ENCODE peak calls at places on chromosome 1, in four cellular contexts. One of them, this sample, is unnamed.

GRCh38 chr1:10267319-10267718 is 56.9 kb downstream of the KIF1B start:
- DNase-seq in upper lobe of left lung: no peak
- DNase-seq in GM06990: no peak
- DNase-seq in endodermal cell: no peak
- DNase-seq in this sample: no peak

GRCh38 chr1:11783556-11783955 is 21.6 kb downstream of the C1orf167 start:
- DNase-seq in upper lobe of left lung: no peak
- DNase-seq in GM06990: no peak
- DNase-seq in endodermal cell: no peak
- DNase-seq in this sample: no peak

GRCh38 chr1:23798662-23799142 is 1.9 kb downstream of the GALE start:
- DNase-seq in upper lobe of left lung: no peak
- DNase-seq in GM06990: no peak
- DNase-seq in endodermal cell: peak; percentile 70
- DNase-seq in this sample: no peak

GRCh38 chr1:25651824-25652741 is 35.5 kb downstream of the MAN1C1 start:
- DNase-seq in upper lobe of left lung: no peak
- DNase-seq in GM06990: no peak
- DNase-seq in endodermal cell: no peak
- DNase-seq in this sample: no peak

GRCh38 chr1:150971583-150972416 is 2.8 kb downstream of the CERS2 start:
- DNase-seq in upper lobe of left lung: peak; percentile 49
- DNase-seq in GM06990: no peak
- DNase-seq in endodermal cell: peak; percentile 81
- DNase-seq in this sample: no peak

GRCh38 chr1:232873412-232873811 is 68.2 kb downstream of the MAP10 start:
- DNase-seq in upper lobe of left lung: no peak
- DNase-seq in GM06990: no peak
- DNase-seq in endodermal cell: no peak
- DNase-seq in this sample: no peak

GRCh38 chr1:44318097-44319088 is 36.7 kb downstream of the ERI3 start:
- DNase-seq in upper lobe of left lung: peak; percentile 24
- DNase-seq in GM06990: no peak
- DNase-seq in endodermal cell: peak; percentile 83
- DNase-seq in this sample: peak; percentile 31

GRCh38 chr1:182611787-182612186 is 7.6 kb upstream of the RGS16 start:
- DNase-seq in upper lobe of left lung: no peak
- DNase-seq in GM06990: no peak
- DNase-seq in endodermal cell: peak; percentile 83
- DNase-seq in this sample: no peak

GRCh38 chr1:92511541-92511940 is 24.8 kb upstream of the GFI1 start:
- DNase-seq in upper lobe of left lung: no peak
- DNase-seq in GM06990: no peak
- DNase-seq in endodermal cell: no peak
- DNase-seq in this sample: no peak

GRCh38 chr1:21117159-21117953 is 59.3 kb downstream of the EIF4G3 start:
- DNase-seq in upper lobe of left lung: no peak
- DNase-seq in GM06990: no peak
- DNase-seq in endodermal cell: no peak
- DNase-seq in this sample: no peak

GRCh38 chr1:217029311-217030157 is 306.3 kb upstream of the ESRRG start:
- DNase-seq in upper lobe of left lung: peak; percentile 66
- DNase-seq in GM06990: no peak
- DNase-seq in endodermal cell: no peak
- DNase-seq in this sample: no peak

GRCh38 chr1:229271448-229272120 is 673 bp downstream of the RAB4A start:
- DNase-seq in upper lobe of left lung: no peak
- DNase-seq in GM06990: no peak
- DNase-seq in endodermal cell: no peak
- DNase-seq in this sample: no peak

DNA sequence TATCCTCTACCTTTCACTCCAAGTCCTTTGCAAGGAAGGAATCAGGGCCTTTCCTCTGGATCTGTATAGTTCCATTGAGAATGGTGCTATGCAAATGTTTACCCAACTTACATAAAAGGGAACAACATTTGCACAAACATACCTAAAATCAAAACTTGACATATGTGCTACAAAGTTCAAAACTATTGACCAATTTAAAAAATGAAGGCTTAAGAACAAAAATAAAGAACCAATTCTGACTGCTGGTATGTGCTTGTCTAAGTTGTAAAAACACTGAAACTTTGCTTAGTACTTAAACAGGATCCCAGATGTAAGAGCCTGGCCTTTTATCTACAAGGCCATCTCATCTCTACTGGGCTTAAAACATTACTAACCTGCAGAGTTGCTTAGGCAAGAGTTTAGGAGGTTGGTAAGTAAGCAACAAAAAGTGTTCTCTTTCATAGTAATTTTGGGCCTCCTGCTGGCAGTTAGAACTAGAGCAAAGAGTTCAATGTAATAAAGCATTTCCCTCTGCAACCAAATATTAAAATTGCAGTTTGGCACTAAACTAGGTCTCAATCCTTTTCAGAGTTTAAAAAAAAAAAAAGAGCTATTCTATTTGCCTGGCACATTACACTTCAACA is 2.0 kb downstream of the SCMH1 start:
- DNase-seq in upper lobe of left lung: no peak
- DNase-seq in GM06990: peak; percentile 47
- DNase-seq in endodermal cell: no peak
- DNase-seq in this sample: no peak
- TF ChIP-seq CTCF in upper lobe of left lung: no peak
- TF ChIP-seq CTCF in GM06990: peak; percentile 36
- TF ChIP-seq CTCF in endodermal cell: no peak
- TF ChIP-seq CTCF in this sample: no peak

DNA sequence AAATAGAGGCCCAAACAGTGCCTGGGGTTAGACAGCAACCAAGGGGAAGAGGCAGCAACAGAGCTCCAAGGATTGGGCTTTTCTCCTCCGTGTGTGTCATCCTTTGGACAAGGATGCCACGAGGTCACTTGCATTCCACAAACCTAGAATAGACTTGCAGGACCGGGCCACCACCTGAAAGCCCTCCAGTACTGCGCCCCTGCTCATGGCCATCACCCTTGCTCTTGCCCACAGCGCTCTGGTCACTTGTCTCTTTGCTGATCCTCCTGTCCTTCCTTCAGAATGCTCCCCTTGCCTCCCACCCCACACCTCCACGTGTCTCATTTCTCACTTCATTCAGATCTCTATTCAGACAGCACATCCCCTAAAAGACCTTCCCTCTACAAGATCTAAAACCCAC is 247.4 kb downstream of the MATN1 start:
- DNase-seq in upper lobe of left lung: no peak
- DNase-seq in GM06990: no peak
- DNase-seq in endodermal cell: no peak
- DNase-seq in this sample: no peak
- TF ChIP-seq CTCF in upper lobe of left lung: no peak
- TF ChIP-seq CTCF in GM06990: no peak
- TF ChIP-seq CTCF in endodermal cell: no peak
- TF ChIP-seq CTCF in this sample: no peak

GRCh38 chr1:172758242-172758641 is 99.3 kb downstream of the FASLG start:
- DNase-seq in upper lobe of left lung: no peak
- DNase-seq in GM06990: no peak
- DNase-seq in endodermal cell: no peak
- DNase-seq in this sample: no peak

GRCh38 chr1:172763088-172763487 is 104.2 kb downstream of the FASLG start:
- DNase-seq in upper lobe of left lung: no peak
- DNase-seq in GM06990: no peak
- DNase-seq in endodermal cell: no peak
- DNase-seq in this sample: no peak

GRCh38 chr1:172761581-172762025 is 102.7 kb downstream of the FASLG start:
- DNase-seq in upper lobe of left lung: no peak
- DNase-seq in GM06990: no peak
- DNase-seq in endodermal cell: no peak
- DNase-seq in this sample: no peak

GRCh38 chr1:172764378-172764777 is 105.5 kb downstream of the FASLG start:
- DNase-seq in upper lobe of left lung: no peak
- DNase-seq in GM06990: no peak
- DNase-seq in endodermal cell: no peak
- DNase-seq in this sample: no peak

DNA sequence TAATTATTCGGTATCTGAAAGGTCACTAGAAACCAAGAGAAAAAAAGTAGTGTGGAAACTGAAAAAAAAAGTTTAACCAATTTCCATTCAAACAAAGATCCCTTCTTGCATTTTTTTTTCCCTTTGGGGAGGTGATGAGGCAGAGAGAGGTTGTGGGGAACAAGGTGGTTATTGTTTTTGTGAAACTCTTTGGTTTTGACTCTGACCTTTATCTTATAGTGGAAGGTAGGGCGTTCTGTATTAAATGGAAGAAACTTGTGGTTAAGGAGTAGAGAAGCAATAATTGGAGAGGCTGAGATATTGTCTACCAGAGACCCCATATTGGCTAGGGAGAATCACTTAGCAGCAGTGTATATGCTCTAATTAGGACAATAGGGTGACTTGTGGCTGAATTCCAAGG is 103.2 kb downstream of the FASLG start:
- DNase-seq in upper lobe of left lung: no peak
- DNase-seq in GM06990: no peak
- DNase-seq in endodermal cell: no peak
- DNase-seq in this sample: no peak
- TF ChIP-seq CTCF in upper lobe of left lung: no peak
- TF ChIP-seq CTCF in GM06990: no peak
- TF ChIP-seq CTCF in endodermal cell: no peak
- TF ChIP-seq CTCF in this sample: no peak

GRCh38 chr1:56578664-56578962 is 750 bp downstream of the PLPP3 start:
- DNase-seq in upper lobe of left lung: no peak
- DNase-seq in GM06990: peak; percentile 70
- DNase-seq in endodermal cell: peak; percentile 81
- DNase-seq in this sample: no peak

GRCh38 chr1:56578963-56579875 is at the start of gene PLPP3:
- DNase-seq in upper lobe of left lung: peak; percentile 91
- DNase-seq in GM06990: peak; percentile 78
- DNase-seq in endodermal cell: peak; percentile 92
- DNase-seq in this sample: peak; percentile 43

GRCh38 chr1:56575865-56576264 is 3.5 kb downstream of the PLPP3 start:
- DNase-seq in upper lobe of left lung: no peak
- DNase-seq in GM06990: no peak
- DNase-seq in endodermal cell: no peak
- DNase-seq in this sample: no peak

GRCh38 chr1:56577859-56578663 is 1.3 kb downstream of the PLPP3 start:
- DNase-seq in upper lobe of left lung: peak; percentile 86
- DNase-seq in GM06990: peak; percentile 65
- DNase-seq in endodermal cell: peak; percentile 80
- DNase-seq in this sample: peak; percentile 43

DNA sequence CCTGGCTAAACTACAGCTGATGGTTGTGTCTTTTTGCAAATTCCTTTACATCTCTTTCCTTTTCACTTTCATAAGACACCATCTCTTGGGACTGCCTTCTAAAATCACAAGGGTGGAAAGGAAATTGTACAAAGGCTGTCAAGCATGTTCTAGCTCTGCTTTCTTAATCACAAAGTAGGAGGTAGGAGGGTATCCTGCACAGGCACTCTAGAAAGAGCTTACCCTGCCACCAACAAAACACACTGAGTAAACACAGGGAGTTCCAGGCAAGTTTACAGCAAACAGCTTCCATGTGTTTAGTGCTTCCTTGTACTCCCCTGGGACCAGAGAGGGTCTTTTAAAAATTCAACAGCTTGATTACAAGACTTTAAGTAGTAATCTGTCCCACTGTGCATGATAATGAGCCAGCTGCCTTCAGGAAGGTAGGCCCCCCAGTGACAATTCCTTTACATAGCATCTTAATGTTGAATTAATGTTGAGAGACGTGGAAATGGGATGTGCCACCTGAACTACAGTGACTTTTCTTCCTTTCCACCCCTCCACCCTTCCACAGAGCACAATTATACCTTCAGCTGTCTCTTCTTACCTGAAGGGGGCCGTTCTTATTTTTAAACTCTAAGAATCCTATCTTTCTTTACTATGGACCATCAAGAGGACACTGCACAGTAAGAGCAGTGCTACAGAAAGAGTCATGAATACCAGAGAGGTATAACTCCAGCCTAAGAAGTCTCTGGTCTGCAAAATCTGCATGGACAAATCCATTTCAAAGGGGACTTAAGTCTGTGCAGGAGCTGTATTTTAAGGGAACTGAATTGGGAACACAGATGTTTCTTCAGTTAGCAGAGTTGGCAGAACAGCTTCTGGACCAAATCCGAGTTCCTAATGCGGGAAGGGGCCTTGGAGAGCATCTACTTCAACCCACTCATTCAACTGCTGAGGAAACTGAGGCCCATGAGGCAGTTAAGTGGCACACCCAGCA is 2.2 kb downstream of the PLPP3 start:
- DNase-seq in upper lobe of left lung: no peak
- DNase-seq in GM06990: no peak
- DNase-seq in endodermal cell: peak; percentile 59
- DNase-seq in this sample: no peak
- TF ChIP-seq CTCF in upper lobe of left lung: no peak
- TF ChIP-seq CTCF in GM06990: peak; percentile 16
- TF ChIP-seq CTCF in endodermal cell: peak; percentile 62
- TF ChIP-seq CTCF in this sample: no peak

GRCh38 chr1:167936068-167936929 is at the start of gene DCAF6:
- DNase-seq in upper lobe of left lung: peak; percentile 97
- DNase-seq in GM06990: peak; percentile 100
- DNase-seq in endodermal cell: peak; percentile 98
- DNase-seq in this sample: peak; percentile 92

GRCh38 chr1:167935252-167936067 is 1.0 kb upstream of the DCAF6 start:
- DNase-seq in upper lobe of left lung: peak; percentile 27
- DNase-seq in GM06990: peak; percentile 21
- DNase-seq in endodermal cell: peak; percentile 76
- DNase-seq in this sample: peak; percentile 33

GRCh38 chr1:167936930-167937708 is at the start of gene MPC2:
- DNase-seq in upper lobe of left lung: peak; percentile 83
- DNase-seq in GM06990: peak; percentile 79
- DNase-seq in endodermal cell: peak; percentile 80
- DNase-seq in this sample: no peak

GRCh38 chr1:167938083-167938482 is 1.2 kb upstream of the MPC2 start:
- DNase-seq in upper lobe of left lung: no peak
- DNase-seq in GM06990: no peak
- DNase-seq in endodermal cell: no peak
- DNase-seq in this sample: no peak

DNA sequence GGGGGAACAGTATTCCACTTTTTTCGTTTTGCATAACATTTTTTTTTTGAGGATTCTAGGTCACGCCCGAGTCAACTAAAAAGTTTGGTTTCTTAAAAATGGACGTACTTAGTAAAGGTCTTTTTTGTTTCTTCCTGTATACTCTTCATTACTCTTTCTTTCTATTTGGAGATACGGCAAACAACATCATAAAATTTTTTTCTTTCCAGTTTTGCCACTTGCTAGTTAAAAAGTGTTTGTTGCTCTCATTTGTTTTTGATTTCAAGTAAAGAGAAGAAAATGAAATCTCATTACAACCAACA is 788 bp upstream of the MPC2 start:
- DNase-seq in upper lobe of left lung: no peak
- DNase-seq in GM06990: no peak
- DNase-seq in endodermal cell: no peak
- DNase-seq in this sample: no peak
- TF ChIP-seq CTCF in upper lobe of left lung: no peak
- TF ChIP-seq CTCF in GM06990: no peak
- TF ChIP-seq CTCF in endodermal cell: no peak
- TF ChIP-seq CTCF in this sample: no peak

This sample was measured in activated B cell treated with CpG ODN at 0.5 μM for 24 hours.